ENCODE peak calls at places on chromosome 2, in six cellular contexts. Y is IMR-90, U is H9, M is trophoblast cell, W is H1, Q is mesenchymal stem cell. G is an unnamed sample.

GRCh38 chr2:181185948-181186347 is 205.5 kb downstream of the UBE2E3 start:
- DNase-seq in Y (peak; percentile 22), U (no peak), M (no peak), W (no peak), Q (no peak), G (no peak)

GRCh38 chr2:222568866-222569265 is 87.0 kb downstream of the FARSB start:
- DNase-seq in Y (peak; percentile 85), U (no peak), M (no peak), W (no peak), Q (no peak), G (no peak)

GRCh38 chr2:219218279-219219112 is at the start of gene ABCB6:
- DNase-seq in Y (peak; percentile 90), U (peak; percentile 94), M (peak; percentile 89), W (no peak), Q (peak; percentile 94), G (peak; percentile 82)

GRCh38 chr2:26942543-26943295 is 27.7 kb upstream of the MAPRE3 start:
- DNase-seq in Y (peak; percentile 48), U (peak; percentile 86), M (peak; percentile 55), W (peak; percentile 69), Q (peak; percentile 54), G (peak; percentile 65)

GRCh38 chr2:224775638-224776037 is 59.5 kb upstream of the CCDC195 start:
- DNase-seq in Y (no peak), U (no peak), M (no peak), W (no peak), Q (no peak), G (no peak)

GRCh38 chr2:25279091-25279651 is 62.6 kb downstream of the DNMT3A start:
- DNase-seq in Y (no peak), U (no peak), M (peak; percentile 31), W (no peak), Q (no peak), G (no peak)

GRCh38 chr2:196677404-196677803 is 37.9 kb downstream of the CCDC150 start:
- DNase-seq in Y (peak; percentile 77), U (no peak), M (no peak), W (no peak), Q (peak; percentile 46), G (no peak)

GRCh38 chr2:113755690-113756063 is 765 bp downstream of the SLC35F5 start:
- DNase-seq in Y (peak; percentile 17), U (no peak), M (no peak), W (no peak), Q (peak; percentile 52), G (no peak)

GRCh38 chr2:174914894-174915760 is 90.1 kb downstream of the CHN1 start:
- DNase-seq in Y (no peak), U (no peak), M (no peak), W (no peak), Q (no peak), G (no peak)

GRCh38 chr2:218806346-218806978 is 24.5 kb downstream of the CYP27A1 start:
- DNase-seq in Y (peak; percentile 96), U (no peak), M (peak; percentile 13), W (no peak), Q (peak; percentile 99), G (no peak)

GRCh38 chr2:95670167-95670566 is 78.4 kb downstream of the TRIM43 start:
- DNase-seq in Y (peak; percentile 70), U (no peak), M (peak; percentile 18), W (no peak), Q (no peak), G (no peak)

GRCh38 chr2:186126181-186126580 is 359.9 kb upstream of the ZC3H15 start:
- DNase-seq in Y (no peak), U (no peak), M (no peak), W (no peak), Q (no peak), G (no peak)

GRCh38 chr2:196977491-196977890 is 51.0 kb upstream of the PGAP1 start:
- DNase-seq in Y (peak; percentile 23), U (no peak), M (no peak), W (no peak), Q (no peak), G (no peak)

GRCh38 chr2:182593394-182593707 is 122.7 kb upstream of the DNAJC10 start:
- DNase-seq in Y (peak; percentile 90), U (no peak), M (no peak), W (no peak), Q (peak; percentile 77), G (no peak)

GRCh38 chr2:1730047-1730937 is 14.0 kb downstream of the PXDN start:
- DNase-seq in Y (peak; percentile 89), U (peak; percentile 65), M (peak; percentile 57), W (no peak), Q (peak; percentile 95), G (no peak)

GRCh38 chr2:204116154-204116792 is 179.7 kb downstream of the ICOS start:
- DNase-seq in Y (no peak), U (no peak), M (no peak), W (no peak), Q (no peak), G (no peak)

GRCh38 chr2:204115692-204116091 is 179.1 kb downstream of the ICOS start:
- DNase-seq in Y (no peak), U (no peak), M (no peak), W (no peak), Q (no peak), G (no peak)

GRCh38 chr2:204115288-204115687 is 178.7 kb downstream of the ICOS start:
- DNase-seq in Y (no peak), U (no peak), M (no peak), W (no peak), Q (no peak), G (no peak)

GRCh38 chr2:204110250-204111183 is 174.0 kb downstream of the ICOS start:
- DNase-seq in Y (no peak), U (no peak), M (peak; percentile 22), W (no peak), Q (peak; percentile 25), G (no peak)

DNA sequence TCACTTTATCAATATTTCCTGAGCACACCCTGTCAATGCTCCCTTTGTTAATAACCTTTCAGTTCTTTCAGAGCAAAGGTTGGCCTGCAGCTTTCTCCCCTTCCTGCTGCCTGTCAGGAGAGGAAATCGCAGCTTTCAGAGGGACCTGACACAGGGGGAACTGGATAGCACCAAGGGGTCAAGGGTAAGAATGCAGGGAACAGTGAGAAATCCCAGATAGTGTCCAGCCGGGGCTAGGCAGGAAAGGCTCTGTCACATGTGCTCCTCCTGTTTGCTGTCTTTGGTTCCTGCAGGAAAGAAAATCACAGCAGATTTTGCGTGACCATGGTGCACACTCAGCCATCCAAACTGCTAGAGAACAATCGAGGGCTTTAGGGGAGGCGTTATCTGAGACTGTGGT is 177.7 kb downstream of the ICOS start:
- DNase-seq in Y (no peak), U (no peak), M (no peak), W (no peak), Q (no peak), G (no peak)
- H2BK5ac ChIP-seq in Y (no peak overlapping the region), U (no peak overlapping the region), M (no peak overlapping the region), W (no peak overlapping the region), Q (no peak overlapping the region), G (no peak overlapping the region)

GRCh38 chr2:99067871-99068270 is 73.6 kb upstream of the C2orf15 start:
- DNase-seq in Y (no peak), U (no peak), M (no peak), W (no peak), Q (no peak), G (no peak)

GRCh38 chr2:99066602-99067001 is 74.9 kb upstream of the C2orf15 start:
- DNase-seq in Y (peak; percentile 61), U (no peak), M (peak; percentile 11), W (no peak), Q (peak; percentile 70), G (peak; percentile 1)

GRCh38 chr2:99072556-99072955 is 69.0 kb upstream of the C2orf15 start:
- DNase-seq in Y (no peak), U (no peak), M (no peak), W (no peak), Q (no peak), G (no peak)
- H3K14ac ChIP-seq in Y (no peak overlapping the region), U (no peak overlapping the region), M (no peak overlapping the region), W (no peak overlapping the region), Q (no peak overlapping the region), G (no peak overlapping the region)

DNA sequence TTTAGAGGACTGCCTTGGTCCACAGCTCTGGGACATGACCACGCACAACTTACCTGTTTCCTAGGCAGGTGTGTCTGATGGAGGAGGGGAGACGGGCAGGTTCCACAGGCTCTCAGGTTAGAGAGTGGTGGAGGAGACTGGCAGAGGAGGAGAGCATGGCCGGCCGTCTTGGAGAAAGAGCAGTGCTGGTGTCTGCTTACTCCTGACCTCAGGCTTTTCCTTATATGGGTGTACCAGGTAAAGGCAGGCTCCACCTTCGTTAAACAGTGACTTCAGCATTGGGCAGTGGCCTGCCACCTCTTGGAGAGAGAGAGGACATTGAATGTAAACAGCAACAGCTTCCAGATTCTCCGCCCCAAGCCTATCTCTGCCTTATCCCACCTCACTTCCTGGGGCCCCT is at the start of gene CAPN13:
- DNase-seq in Y (no peak), U (peak; percentile 84), M (peak; percentile 9), W (peak; percentile 15), Q (no peak), G (no peak)
- H2BK5ac ChIP-seq in Y (no peak within 1 kb of the TSS), U (no peak within 1 kb of the TSS), M (no peak within 1 kb of the TSS), W (no peak within 1 kb of the TSS), Q (no peak within 1 kb of the TSS), G (no peak within 1 kb of the TSS)

DNA sequence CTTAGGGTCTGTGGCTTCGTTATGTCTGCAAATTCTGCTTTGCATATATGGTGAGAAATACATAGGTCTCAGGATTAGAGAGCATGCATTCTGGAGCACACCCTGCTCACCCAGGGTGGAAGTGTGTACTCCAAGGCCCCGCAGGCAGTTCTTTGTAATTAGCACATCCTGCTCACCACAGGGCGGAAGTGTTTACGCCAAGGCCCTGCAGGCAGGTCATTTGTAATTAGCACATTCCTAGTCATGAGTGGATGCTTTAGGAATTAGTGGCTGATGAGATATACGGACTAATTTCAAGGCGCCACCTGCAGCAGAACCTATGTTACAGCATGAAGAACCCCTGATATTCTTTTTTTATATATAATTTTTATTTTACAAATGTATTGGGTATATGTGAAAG is 4.2 kb downstream of the ALLC start:
- DNase-seq in Y (no peak), U (peak; percentile 8), M (peak; percentile 56), W (peak; percentile 39), Q (no peak), G (no peak)
- H3K14ac ChIP-seq in Y (no peak overlapping the region), U (no peak overlapping the region), M (no peak overlapping the region), W (no peak overlapping the region), Q (no peak overlapping the region), G (no peak overlapping the region)

GRCh38 chr2:111139637-111140317 is 19.1 kb downstream of the BCL2L11 start:
- DNase-seq in Y (peak; percentile 29), U (no peak), M (no peak), W (no peak), Q (no peak), G (no peak)
- H2BK5ac ChIP-seq in Y (no peak overlapping the region), U (no peak overlapping the region), M (no peak overlapping the region), W (no peak overlapping the region), Q (no peak overlapping the region), G (no peak overlapping the region)

GRCh38 chr2:119879502-119879901 is 119.8 kb downstream of the PTPN4 start:
- DNase-seq in Y (no peak), U (no peak), M (no peak), W (no peak), Q (no peak), G (no peak)
- H3K14ac ChIP-seq in Y (no peak overlapping the region), U (no peak overlapping the region), M (no peak overlapping the region), W (no peak overlapping the region), Q (no peak overlapping the region), G (no peak overlapping the region)

G was measured in neuronal stem cell.